ENCODE peak calls at places on chromosomes 5 and 9, in nine cellular contexts. D is AG09309; E is CD8-positive, alpha-beta T cell; Q is bronchial epithelial cell; G is astrocyte of the spinal cord; P is PC-9; L is AG10803; F is transverse colon; W is spleen. B is an unnamed sample.

GRCh38 chr5:112418412-112419049 is 546 bp downstream of the EPB41L4A start:
- DNase-seq in F (peak), Q (no peak), G (peak), D (no peak), P (no peak), E (no peak), W (no peak), L (no peak), B (peak)

GRCh38 chr9:92749071-92749933 is 15.3 kb downstream of the BICD2 start:
- DNase-seq in W (peak), Q (no peak), F (no peak), E (no peak), P (no peak), D (no peak), L (no peak), G (no peak), B (no peak)

GRCh38 chr9:97046228-97046627 is 7.3 kb upstream of the CTSV start:
- DNase-seq in D (no peak), E (no peak), Q (peak), P (peak), L (no peak), W (no peak), G (peak), F (peak), B (peak)

GRCh38 chr5:141780952-141781730 is 97.1 kb downstream of the PCDH1 start:
- DNase-seq in G (no peak), L (no peak), F (no peak), W (no peak), E (no peak), P (no peak), D (no peak), Q (no peak), B (no peak)

GRCh38 chr9:124593080-124594058 is 86.2 kb upstream of the NR5A1 start:
- DNase-seq in D (no peak), P (no peak), Q (peak), G (no peak), F (no peak), L (peak), E (no peak), W (no peak), B (no peak)

GRCh38 chr5:43208658-43209057 is 16.6 kb downstream of the NIM1K start:
- DNase-seq in D (no peak), E (no peak), W (no peak), P (peak), F (peak), L (no peak), G (no peak), Q (no peak), B (no peak)

GRCh38 chr5:82777106-82777505 is 300.1 kb downstream of the TMEM167A start:
- DNase-seq in G (peak), D (no peak), L (no peak), W (no peak), P (no peak), E (no peak), F (no peak), Q (no peak), B (no peak)

GRCh38 chr9:112443200-112443599 is 43.4 kb upstream of the KIAA1958 start:
- DNase-seq in P (no peak), W (no peak), F (no peak), G (peak), L (peak), E (no peak), D (peak), Q (peak), B (peak)

GRCh38 chr5:72268753-72269410 is 51.2 kb downstream of the MRPS27 start:
- DNase-seq in D (no peak), L (peak), G (peak), F (peak), Q (peak), E (peak), P (peak), W (no peak), B (peak)

GRCh38 chr5:89573336-89573735 is 690.4 kb upstream of the MEF2C start:
- DNase-seq in E (no peak), Q (no peak), L (no peak), G (no peak), W (no peak), P (no peak), F (no peak), D (no peak), B (no peak)

GRCh38 chr5:66697796-66698564 is 101.8 kb downstream of the MAST4 start:
- DNase-seq in Q (peak), W (no peak), F (no peak), E (no peak), D (no peak), P (no peak), L (no peak), G (no peak), B (no peak)

GRCh38 chr9:36191290-36191645 is 547 bp downstream of the CLTA start:
- DNase-seq in D (no peak), L (peak), Q (peak), P (no peak), F (peak), G (no peak), E (no peak), W (peak), B (peak)

GRCh38 chr9:119052339-119053030 is 316.8 kb downstream of the BRINP1 start:
- DNase-seq in F (peak), G (no peak), E (no peak), P (no peak), Q (peak), D (no peak), L (no peak), W (no peak), B (peak)

GRCh38 chr5:9898319-9898718 is 268.2 kb upstream of the TAS2R1 start:
- DNase-seq in E (no peak), D (peak), F (peak), G (peak), Q (peak), P (no peak), W (no peak), L (peak), B (peak)

GRCh38 chr9:98040212-98040611 is 16.3 kb upstream of the NANS start:
- DNase-seq in G (no peak), F (no peak), D (no peak), P (no peak), W (no peak), Q (no peak), L (no peak), E (no peak), B (no peak)

GRCh38 chr9:108784128-108784490 is 71.7 kb downstream of the ACTL7B start:
- DNase-seq in L (no peak), G (no peak), E (no peak), W (no peak), P (no peak), Q (no peak), F (no peak), D (no peak), B (no peak)

GRCh38 chr9:129412814-129413536 is 207.9 kb downstream of the C9orf50 start:
- DNase-seq in G (peak), L (peak), Q (peak), W (peak), E (peak), P (peak), F (peak), D (peak), B (peak)

GRCh38 chr5:122221857-122222256 is 90.2 kb upstream of the SNCAIP start:
- DNase-seq in W (no peak), Q (no peak), P (no peak), G (no peak), F (no peak), E (no peak), L (no peak), D (no peak), B (no peak)

GRCh38 chr5:170287532-170287931 is 10.0 kb downstream of the LCP2 start:
- DNase-seq in L (peak), Q (no peak), D (no peak), G (peak), F (peak), E (no peak), W (no peak), P (no peak), B (no peak)

GRCh38 chr5:151703227-151703626 is 16.5 kb upstream of the SPARC start:
- DNase-seq in Q (no peak), P (no peak), F (no peak), D (no peak), W (no peak), G (no peak), E (no peak), L (no peak), B (no peak)

GRCh38 chr9:97462914-97463313 is 38.6 kb upstream of the TMOD1 start:
- DNase-seq in F (no peak), P (no peak), L (no peak), E (no peak), G (no peak), D (no peak), Q (no peak), W (no peak), B (no peak)

GRCh38 chr9:73050062-73050814 is 97.4 kb upstream of the ALDH1A1 start:
- DNase-seq in L (peak), D (peak), W (no peak), P (no peak), E (no peak), Q (no peak), F (no peak), G (peak), B (no peak)
- TF ChIP-seq CTCF in L (peak), D (peak), W (no peak), P (no peak), E (no peak), Q (no peak), F (no peak), G (peak), B (no peak)

GRCh38 chr9:79431019-79431679 is 140.6 kb upstream of the TLE4 start:
- DNase-seq in P (no peak), D (no peak), W (no peak), G (no peak), Q (no peak), L (no peak), E (no peak), F (no peak), B (peak)
- TF ChIP-seq CTCF in P (no peak), D (peak), W (no peak), G (no peak), Q (peak), L (peak), E (no peak), F (no peak), B (no peak)

GRCh38 chr9:110828148-110828730 is 159.6 kb downstream of the MUSK start:
- DNase-seq in E (no peak), G (peak), Q (no peak), L (peak), P (no peak), D (peak), F (no peak), W (no peak), B (no peak)
- TF ChIP-seq CTCF in E (no peak), G (no peak), Q (no peak), L (peak), P (no peak), D (no peak), F (no peak), W (no peak), B (no peak)

GRCh38 chr5:179769276-179769675 is 24.5 kb upstream of the LTC4S start:
- DNase-seq in G (no peak), L (no peak), D (no peak), Q (no peak), E (no peak), F (no peak), W (no peak), P (no peak), B (no peak)

GRCh38 chr5:179766021-179766725 is 27.6 kb upstream of the LTC4S start:
- DNase-seq in D (no peak), P (no peak), E (no peak), W (peak), Q (no peak), L (peak), G (peak), F (no peak), B (no peak)

GRCh38 chr5:179766726-179767455 is 26.9 kb upstream of the LTC4S start:
- DNase-seq in P (no peak), L (no peak), D (no peak), G (no peak), E (no peak), F (no peak), Q (no peak), W (no peak), B (no peak)

GRCh38 chr5:179769796-179770195 is 24.0 kb upstream of the LTC4S start:
- DNase-seq in G (no peak), D (no peak), P (no peak), E (no peak), L (no peak), W (no peak), F (no peak), Q (no peak), B (no peak)

GRCh38 chr5:179768326-179769085 is 25.3 kb upstream of the LTC4S start:
- DNase-seq in F (no peak), L (no peak), P (no peak), D (no peak), E (no peak), Q (peak), W (peak), G (no peak), B (no peak)
- TF ChIP-seq CTCF in F (no peak), L (no peak), P (no peak), D (peak), E (no peak), Q (no peak), W (no peak), G (peak), B (no peak)

GRCh38 chr9:34374905-34375552 is 1.7 kb downstream of the MYORG start:
- DNase-seq in G (no peak), F (peak), P (peak), E (no peak), Q (peak), L (no peak), D (no peak), W (no peak), B (peak)

GRCh38 chr9:34376596-34377401 is at the start of gene MYORG:
- DNase-seq in Q (peak), L (peak), P (peak), F (peak), D (no peak), E (peak), G (peak), W (peak), B (peak)

GRCh38 chr9:34377402-34377741 is 674 bp upstream of the MYORG start:
- DNase-seq in W (peak), D (no peak), G (no peak), Q (no peak), L (no peak), F (peak), P (no peak), E (no peak), B (no peak)

GRCh38 chr9:34374339-34374738 is 2.4 kb downstream of the MYORG start:
- DNase-seq in G (no peak), Q (no peak), E (no peak), W (no peak), D (no peak), L (no peak), P (no peak), F (no peak), B (no peak)

DNA sequence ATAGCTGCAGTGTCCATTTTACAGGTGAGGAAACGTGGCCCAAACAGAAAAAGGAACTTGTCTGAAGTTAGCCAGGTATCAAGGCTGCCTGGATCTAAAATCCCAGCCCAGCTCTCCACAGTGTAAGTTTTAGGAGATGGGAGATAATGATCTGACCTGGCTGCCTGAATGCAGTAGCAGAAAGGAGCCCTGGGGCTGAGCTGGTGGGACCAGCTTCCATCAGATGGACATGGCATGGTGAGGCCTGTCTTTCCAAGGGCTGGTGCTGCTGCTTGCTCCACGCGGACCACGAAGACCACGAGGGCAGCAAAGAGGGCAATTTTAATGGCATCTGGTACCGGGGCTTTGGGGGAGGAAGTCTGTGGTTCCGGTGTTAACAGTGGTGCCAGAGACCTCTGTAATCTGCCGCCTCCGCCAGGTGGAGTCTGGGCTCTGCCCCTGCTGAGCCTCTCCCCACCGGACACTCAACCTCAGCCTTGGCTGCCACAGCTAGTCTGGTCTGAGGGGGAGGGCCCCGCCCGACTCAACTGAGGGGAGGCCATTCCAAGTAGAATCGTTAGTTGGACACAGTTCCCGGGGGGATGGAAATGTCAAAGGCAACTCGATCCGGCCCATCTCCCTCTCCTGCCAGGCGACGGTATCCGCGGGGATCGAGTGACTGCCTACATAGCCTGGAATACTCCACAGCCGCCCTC is 650 bp downstream of the MYORG start:
- DNase-seq in G (peak), Q (peak), F (peak), E (no peak), P (peak), L (no peak), D (no peak), W (peak), B (peak)
- TF ChIP-seq CTCF in G (peak), Q (peak), F (peak), E (peak), P (peak), L (no peak), D (no peak), W (no peak), B (no peak)

GRCh38 chr9:9598723-9599122 is 1014.1 kb downstream of the PTPRD start:
- DNase-seq in Q (no peak), P (no peak), D (no peak), L (no peak), G (no peak), W (no peak), E (no peak), F (no peak), B (no peak)
- TF ChIP-seq CTCF in Q (no peak), P (no peak), D (no peak), L (no peak), G (no peak), W (no peak), E (no peak), F (no peak), B (no peak)

GRCh38 chr5:148972958-148973357 is 89.9 kb downstream of the SH3TC2 start:
- DNase-seq in E (no peak), F (no peak), L (peak), G (peak), W (no peak), D (peak), Q (peak), P (peak), B (peak)
- TF ChIP-seq CTCF in E (no peak), F (no peak), L (peak), G (no peak), W (no peak), D (peak), Q (peak), P (no peak), B (no peak)

DNA sequence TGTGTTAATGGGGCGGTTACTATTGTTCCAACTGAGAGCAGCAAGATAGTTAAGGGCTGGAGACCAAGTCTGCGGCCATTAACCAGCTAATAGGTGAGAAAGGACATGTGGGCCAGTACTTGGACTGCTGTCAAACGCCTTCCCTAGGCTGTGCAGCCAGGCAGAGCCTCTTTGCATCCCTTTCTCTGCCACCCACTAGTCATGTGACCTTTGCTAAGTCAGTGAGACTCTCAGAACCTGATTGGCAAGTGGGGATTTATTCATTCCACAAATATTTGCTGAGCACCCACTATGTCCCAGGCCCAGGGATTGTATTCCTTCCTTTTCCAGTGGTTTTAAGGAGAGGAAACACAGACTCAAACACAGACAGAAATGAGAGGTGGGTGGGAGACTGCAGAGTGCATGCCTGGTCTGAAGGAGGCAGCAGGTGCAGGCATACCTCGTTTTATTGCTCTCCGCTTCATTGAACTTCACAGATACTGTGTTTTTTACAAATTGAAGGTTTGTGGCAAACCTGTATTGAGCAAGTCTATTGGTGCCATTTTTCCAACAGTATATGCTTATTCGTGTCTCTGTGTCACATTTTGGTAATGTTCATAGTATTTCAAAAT is 71.6 kb upstream of the GALNT10 start:
- DNase-seq in G (no peak), P (peak), E (no peak), W (no peak), F (no peak), D (no peak), L (no peak), Q (peak), B (no peak)
- TF ChIP-seq CTCF in G (no peak), P (no peak), E (no peak), W (no peak), F (no peak), D (no peak), L (no peak), Q (no peak), B (no peak)

GRCh38 chr9:21153688-21154608 is 12.3 kb upstream of the IFNW1 start:
- DNase-seq in F (no peak), E (no peak), W (no peak), P (no peak), D (no peak), G (peak), Q (peak), L (no peak), B (peak)
- TF ChIP-seq CTCF in F (no peak), E (no peak), W (no peak), P (no peak), D (no peak), G (peak), Q (peak), L (no peak), B (no peak)

GRCh38 chr5:95613514-95613913 is 6.4 kb upstream of the GPR150 start:
- DNase-seq in D (no peak), P (no peak), W (no peak), Q (no peak), L (no peak), F (no peak), E (no peak), G (no peak), B (no peak)

GRCh38 chr5:95617057-95617456 is 2.8 kb upstream of the GPR150 start:
- DNase-seq in F (no peak), P (no peak), L (no peak), Q (peak), G (peak), W (no peak), E (no peak), D (no peak), B (peak)

GRCh38 chr5:95619096-95619495 is 791 bp upstream of the GPR150 start:
- DNase-seq in G (no peak), L (no peak), D (no peak), W (no peak), Q (peak), F (no peak), P (no peak), E (no peak), B (no peak)

GRCh38 chr5:95611396-95611795 is 8.5 kb upstream of the GPR150 start:
- DNase-seq in P (no peak), D (no peak), G (no peak), Q (no peak), F (no peak), W (no peak), L (no peak), E (no peak), B (no peak)

GRCh38 chr5:95615164-95615467 is 4.8 kb upstream of the GPR150 start:
- DNase-seq in W (no peak), L (no peak), E (no peak), P (no peak), G (no peak), F (no peak), Q (peak), D (no peak), B (peak)
- TF ChIP-seq CTCF in W (no peak), L (no peak), E (no peak), P (no peak), G (no peak), F (no peak), Q (no peak), D (no peak), B (no peak)

B was measured in MCF 10A.